ENCODE peak calls at places on chromosomes 7 and 10, in ten cellular contexts. N, M, Q, L, H, A, Z, O, B and S are unnamed samples. For H3K79me2 and H3K9me2, the result is how much of the 10 kb centered on the place peaks cover.

GRCh38 chr10:92126100-92126650 is 164.7 kb downstream of the CPEB3 start:
- DNase-seq in A (no peak), N (no peak), Z (no peak), M (no peak), O (no peak), Q (no peak), B (no peak), L (peak), H (no peak), S (no peak)

GRCh38 chr10:14838582-14839304 is 637 bp downstream of the HSPA14 start:
- DNase-seq in L (no peak), M (peak), O (peak), N (no peak), Z (peak), B (no peak), H (peak), A (peak), Q (peak), S (peak)

GRCh38 chr7:76191783-76192240 is 9.9 kb upstream of the SRRM3 start:
- DNase-seq in A (no peak), Z (peak), Q (peak), H (peak), B (peak), L (peak), N (peak), M (peak), O (peak), S (peak)

GRCh38 chr7:137544450-137545058 is 201.0 kb upstream of the PTN start:
- DNase-seq in O (peak), M (no peak), L (no peak), B (no peak), A (no peak), Q (peak), N (no peak), H (no peak), Z (no peak), S (no peak)

GRCh38 chr10:63464402-63465292 is 1.1 kb downstream of the JMJD1C start:
- DNase-seq in B (peak), N (no peak), M (peak), Q (peak), A (no peak), H (no peak), L (peak), Z (no peak), O (peak), S (no peak)

GRCh38 chr10:72275351-72276012 is 1.8 kb downstream of the DDIT4 start:
- DNase-seq in H (no peak), Q (no peak), Z (peak), L (no peak), O (no peak), M (no peak), A (no peak), B (no peak), N (no peak), S (peak)

GRCh38 chr10:70584366-70584765 is 18.2 kb downstream of the PRF1 start:
- DNase-seq in A (no peak), L (no peak), N (no peak), Z (peak), Q (no peak), O (no peak), M (no peak), H (no peak), B (no peak), S (no peak)

GRCh38 chr10:93468532-93469213 is 13.5 kb downstream of the MYOF start:
- DNase-seq in N (peak), Q (peak), O (no peak), H (no peak), Z (no peak), B (peak), L (peak), M (peak), A (no peak), S (no peak)

GRCh38 chr7:30965372-30965771 is 1.6 kb downstream of the GHRHR start:
- DNase-seq in N (no peak), H (no peak), Z (no peak), A (no peak), Q (peak), M (no peak), B (no peak), O (no peak), L (peak), S (no peak)

GRCh38 chr7:11548532-11548931 is 283.5 kb downstream of the THSD7A start:
- DNase-seq in H (no peak), Q (peak), N (no peak), B (no peak), O (no peak), M (no peak), L (peak), Z (no peak), A (no peak), S (no peak)

GRCh38 chr10:67648613-67649229 is 47.3 kb downstream of the CTNNA3 start:
- DNase-seq in B (no peak), Q (no peak), Z (no peak), N (no peak), L (no peak), H (no peak), O (no peak), A (no peak), M (no peak), S (no peak)

GRCh38 chr10:78405781-78406180 is 372.1 kb downstream of the RPS24 start:
- DNase-seq in L (no peak), Z (no peak), H (no peak), O (no peak), M (no peak), B (no peak), N (no peak), Q (peak), A (no peak), S (no peak)

GRCh38 chr10:131697461-131698128 is 203.2 kb upstream of the PPP2R2D start:
- DNase-seq in B (no peak), A (no peak), O (peak), Z (no peak), H (no peak), L (no peak), N (no peak), M (no peak), Q (peak), S (no peak)

GRCh38 chr10:57657164-57657765 is 610.4 kb downstream of the IPMK start:
- DNase-seq in A (peak), O (peak), B (peak), H (peak), Z (peak), N (peak), M (peak), L (peak), Q (peak), S (peak)

GRCh38 chr7:64799-65430 is 127.5 kb upstream of the FAM20C start:
- DNase-seq in Q (peak), Z (no peak), H (no peak), A (no peak), O (no peak), N (no peak), M (no peak), L (peak), B (no peak), S (no peak)

GRCh38 chr7:51521649-51522048 is 205.0 kb upstream of the COBL start:
- DNase-seq in N (no peak), A (no peak), Q (no peak), H (no peak), L (no peak), Z (no peak), M (no peak), O (no peak), B (no peak), S (no peak)

GRCh38 chr7:33534830-33535229 is 370.5 kb upstream of the BMPER start:
- DNase-seq in B (no peak), O (no peak), N (no peak), L (no peak), Q (peak), M (peak), Z (no peak), H (no peak), A (no peak), S (peak)

GRCh38 chr10:6878067-6878412 is 298.0 kb upstream of the PRKCQ start:
- DNase-seq in Q (peak), A (no peak), Z (peak), O (no peak), L (no peak), N (no peak), B (no peak), H (no peak), M (no peak), S (peak)
- H3K79me2 ChIP-seq in Q (under half), A (under half), Z (under half), O (under half), L (under half), N (under half), B (under half), H (under half), M (under half), S (under half)

DNA sequence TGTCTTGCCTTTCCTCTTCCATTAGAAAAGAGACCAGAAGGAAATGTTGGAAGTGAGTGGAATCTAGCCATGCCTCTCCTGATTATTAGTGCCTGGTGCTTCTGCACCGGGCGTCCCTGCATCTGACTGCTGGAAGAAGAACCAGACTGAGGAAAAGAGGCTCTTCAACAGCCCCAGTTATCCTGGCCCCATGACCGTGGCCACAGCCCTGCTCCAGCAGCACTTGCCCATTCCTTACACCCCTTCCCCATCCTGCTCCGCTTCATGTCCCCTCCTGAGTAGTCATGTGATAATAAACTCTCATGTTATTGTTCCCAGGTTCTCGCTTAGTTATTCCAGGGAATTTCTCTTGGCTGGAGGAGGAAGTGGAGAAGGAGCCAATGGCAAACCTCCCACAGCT is 4.2 kb downstream of the TMEM176A start:
- DNase-seq in B (no peak), Z (no peak), A (no peak), H (no peak), O (no peak), L (no peak), Q (no peak), M (no peak), N (no peak), S (no peak)
- H3K9me2 ChIP-seq in B (under half), Z (under half), A (under half), H (under half), O (under half), L (under half), Q (under half), M (under half), N (under half), S (under half)

DNA sequence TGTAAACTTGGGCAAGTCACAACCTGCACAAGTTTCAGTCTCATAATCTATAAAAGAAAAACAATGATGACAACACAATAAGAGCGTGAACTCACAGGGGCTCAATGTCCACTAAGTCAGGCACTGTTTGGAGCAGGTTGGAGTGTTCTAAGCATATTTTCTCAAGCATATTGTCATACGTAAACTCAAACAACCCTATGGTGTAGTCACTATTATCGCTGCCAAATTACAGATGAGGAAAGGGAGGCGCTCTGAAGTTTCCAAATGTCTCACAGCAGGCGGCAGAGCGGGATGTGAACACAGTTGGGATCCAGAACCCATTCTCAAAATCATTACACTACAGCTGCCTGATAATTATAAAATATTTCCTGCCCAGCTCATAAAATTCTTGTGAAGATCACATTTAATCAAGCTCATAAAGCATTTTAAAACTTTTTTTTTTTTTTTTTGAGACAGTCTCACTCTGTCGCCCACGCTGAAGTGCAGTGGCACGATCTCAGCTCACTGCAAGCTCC is 64.3 kb downstream of the USP6NL start:
- DNase-seq in L (peak), H (no peak), Q (peak), N (no peak), O (no peak), A (no peak), Z (no peak), M (no peak), B (no peak), S (no peak)
- H3K79me2 ChIP-seq in L (under half), H (half or more), Q (under half), N (half or more), O (under half), A (under half), Z (half or more), M (half or more), B (half or more), S (half or more)

GRCh38 chr7:55550838-55551537 is 21.3 kb downstream of the VOPP1 start:
- DNase-seq in B (peak), N (no peak), L (no peak), Q (no peak), H (no peak), Z (no peak), M (peak), A (no peak), O (no peak), S (no peak)

GRCh38 chr7:55554055-55554454 is 18.2 kb downstream of the VOPP1 start:
- DNase-seq in Z (no peak), B (no peak), H (no peak), Q (no peak), N (no peak), O (no peak), M (no peak), L (no peak), A (no peak), S (no peak)

GRCh38 chr7:55553087-55553345 is 19.3 kb downstream of the VOPP1 start:
- DNase-seq in M (no peak), L (no peak), O (no peak), Z (no peak), Q (no peak), N (no peak), A (no peak), H (no peak), B (no peak), S (no peak)

GRCh38 chr7:55550010-55550409 is 22.3 kb downstream of the VOPP1 start:
- DNase-seq in A (peak), H (peak), M (no peak), O (no peak), Z (peak), N (peak), B (no peak), L (peak), Q (no peak), S (no peak)

DNA sequence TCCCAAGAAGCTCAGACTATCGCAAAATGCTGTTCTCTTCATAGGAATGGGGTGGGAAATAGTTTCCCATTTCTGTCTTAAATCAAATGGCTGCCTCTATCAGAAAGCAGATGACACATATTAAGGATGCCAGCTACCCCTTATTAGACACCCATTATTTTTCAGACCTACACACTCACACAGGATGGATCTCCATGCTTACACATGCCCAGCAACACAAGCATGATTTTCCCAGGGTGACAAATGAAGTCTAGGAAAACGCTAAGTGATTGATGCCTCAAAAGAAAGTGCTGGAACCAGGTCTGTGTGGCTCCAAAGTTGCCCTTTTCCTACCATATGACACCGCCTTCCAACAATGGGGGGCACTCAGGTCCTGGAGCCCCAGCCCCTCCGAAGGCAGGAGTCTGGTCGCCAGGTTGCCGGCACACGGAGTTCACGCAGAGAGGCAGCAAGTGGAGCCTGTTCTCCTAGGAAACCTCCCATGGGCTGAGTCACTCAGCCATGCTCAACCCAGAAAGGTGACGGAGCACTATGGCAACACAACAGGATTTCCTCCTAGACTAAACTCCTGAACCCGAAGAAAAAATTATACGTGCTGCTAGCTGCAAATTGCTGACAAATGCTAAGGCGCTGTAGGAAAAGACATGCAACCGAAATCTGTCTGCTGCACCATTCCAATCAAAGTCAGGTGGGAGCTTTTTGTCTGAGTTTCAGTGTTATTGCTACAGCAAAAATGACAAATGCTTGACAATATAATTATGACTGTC is 19.8 kb downstream of the VOPP1 start:
- DNase-seq in Z (no peak), B (peak), Q (peak), L (peak), O (no peak), M (peak), A (peak), N (no peak), H (no peak), S (no peak)
- H3K9me2 ChIP-seq in Z (under half), B (under half), Q (under half), L (under half), O (under half), M (under half), A (under half), N (under half), H (under half), S (under half)

DNA sequence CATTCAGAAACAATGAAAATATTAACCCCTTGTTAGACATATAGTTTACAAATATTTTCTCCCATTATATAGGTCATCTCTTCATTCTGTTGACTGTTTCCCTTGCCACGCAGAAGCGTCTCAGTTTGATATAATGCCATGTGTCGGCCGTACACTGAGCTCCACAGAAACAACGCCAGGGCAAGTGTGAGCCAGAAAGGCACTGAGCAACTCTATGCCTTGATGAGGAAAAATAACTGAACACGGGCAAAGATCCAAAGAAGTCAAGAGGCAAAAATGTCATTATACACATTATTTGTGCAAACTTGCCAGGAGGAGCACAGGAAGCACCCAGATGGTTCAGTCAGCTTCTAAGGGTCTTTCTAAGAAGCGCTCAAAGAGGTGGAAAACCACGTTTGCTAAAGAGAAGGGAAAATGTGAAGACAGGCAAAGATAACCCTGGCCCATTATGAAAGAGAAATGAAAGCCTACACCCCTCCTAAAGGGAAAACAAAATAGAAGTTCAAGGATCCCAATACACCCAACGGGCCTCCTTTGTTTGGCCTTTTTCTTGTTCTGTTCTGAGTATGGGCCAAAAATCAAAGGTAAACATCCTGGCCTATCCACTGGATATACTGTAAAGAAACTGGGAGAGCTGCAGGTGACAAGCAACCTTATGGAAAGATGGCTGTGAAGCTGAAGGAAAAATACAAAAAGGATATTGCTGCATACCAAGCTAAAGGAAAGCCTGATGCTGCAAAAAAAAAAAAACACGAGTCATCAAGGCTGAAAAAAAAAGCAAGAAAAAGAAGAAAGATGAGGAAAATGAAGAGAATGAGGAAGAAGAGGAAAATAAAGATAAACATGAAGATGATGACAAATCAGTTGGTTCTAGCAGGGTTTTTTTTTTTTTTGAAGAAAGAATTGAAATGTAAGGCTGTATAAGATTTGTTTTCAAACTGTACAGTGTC is 15.5 kb downstream of the ARHGAP12 start:
- DNase-seq in L (no peak), M (no peak), A (no peak), H (no peak), Z (no peak), B (peak), Q (peak), O (no peak), N (no peak), S (no peak)
- H3K79me2 ChIP-seq in L (half or more), M (half or more), A (under half), H (under half), Z (under half), B (half or more), Q (half or more), O (half or more), N (half or more), S (half or more)

GRCh38 chr7:141685285-141686035 is 16.5 kb downstream of the DENND11 start:
- DNase-seq in Q (no peak), Z (no peak), N (no peak), M (no peak), O (no peak), A (no peak), H (no peak), B (peak), L (no peak), S (no peak)

GRCh38 chr7:141686670-141687069 is 15.3 kb downstream of the DENND11 start:
- DNase-seq in M (no peak), A (no peak), N (no peak), B (no peak), Z (no peak), O (no peak), Q (no peak), L (no peak), H (no peak), S (no peak)

GRCh38 chr7:141691540-141691939 is 10.4 kb downstream of the DENND11 start:
- DNase-seq in H (no peak), Q (no peak), M (no peak), B (no peak), Z (no peak), O (no peak), L (no peak), N (no peak), A (no peak), S (no peak)

GRCh38 chr7:141688038-141688437 is 13.9 kb downstream of the DENND11 start:
- DNase-seq in A (no peak), L (no peak), O (no peak), H (no peak), M (no peak), N (no peak), Z (no peak), Q (no peak), B (no peak), S (no peak)

GRCh38 chr7:141686074-141686473 is 15.9 kb downstream of the DENND11 start:
- DNase-seq in N (no peak), M (no peak), B (no peak), Q (no peak), L (no peak), O (no peak), Z (no peak), H (no peak), A (no peak), S (no peak)
- H3K9me2 ChIP-seq in N (under half), M (under half), B (under half), Q (under half), L (under half), O (under half), Z (under half), H (under half), A (under half), S (under half)